ENCODE peak calls at places on chromosomes 1 and 21, in four cellular contexts. D is CD4-positive, alpha-beta T cell; R is SK-MEL-5; J is hypothalamus. O is an unnamed sample.

GRCh38 chr21:34899302-34899701 is 149.8 kb downstream of the RUNX1 start:
- DNase-seq in J (no peak), D (no peak), R (no peak), O (no peak)

GRCh38 chr1:61241411-61241838 is 159.1 kb downstream of the NFIA start:
- DNase-seq in R (no peak), D (no peak), J (no peak), O (peak)

GRCh38 chr1:54339126-54339525 is 67.1 kb downstream of the SSBP3 start:
- DNase-seq in D (no peak), R (no peak), J (no peak), O (no peak)

GRCh38 chr1:54413295-54413694 is 7.1 kb upstream of the SSBP3 start:
- DNase-seq in J (no peak), R (peak), D (peak), O (peak)

GRCh38 chr1:20069932-20070331 is at the start of gene PLA2G5:
- DNase-seq in D (no peak), R (no peak), J (no peak), O (no peak)

GRCh38 chr1:165928075-165928731 is 100.8 kb downstream of the UCK2 start:
- DNase-seq in J (no peak), R (peak), D (peak), O (peak)

GRCh38 chr1:232521660-232522059 is 108.3 kb downstream of the SIPA1L2 start:
- DNase-seq in R (no peak), J (no peak), D (no peak), O (no peak)

GRCh38 chr21:39144191-39144590 is 39.1 kb downstream of the PSMG1 start:
- DNase-seq in D (no peak), R (peak), J (no peak), O (no peak)

GRCh38 chr1:23908453-23909341 is 4.5 kb downstream of the CNR2 start:
- DNase-seq in R (no peak), D (no peak), J (no peak), O (no peak)

GRCh38 chr21:42456457-42456856 is 39.6 kb downstream of the RSPH1 start:
- DNase-seq in R (peak), J (no peak), D (peak), O (no peak)

GRCh38 chr1:201229095-201229494 is 38.5 kb downstream of the IGFN1 start:
- DNase-seq in R (no peak), D (no peak), J (no peak), O (no peak)

GRCh38 chr1:219304227-219305226 is 130.8 kb downstream of the LYPLAL1 start:
- DNase-seq in J (no peak), R (no peak), D (no peak), O (peak)

GRCh38 chr1:2233468-2233867 is 5.3 kb downstream of the SKI start:
- DNase-seq in J (no peak), D (no peak), R (no peak), O (no peak)

GRCh38 chr1:185735667-185736105 is 1.5 kb downstream of the HMCN1 start:
- DNase-seq in D (no peak), J (no peak), R (peak), O (no peak)

GRCh38 chr1:100713636-100714035 is 5.9 kb upstream of the VCAM1 start:
- DNase-seq in R (no peak), J (no peak), D (no peak), O (peak)

GRCh38 chr1:20666804-20667203 is 5.6 kb upstream of the DDOST start:
- DNase-seq in J (no peak), D (no peak), R (peak), O (no peak)

GRCh38 chr1:30727796-30728195 is 4.4 kb upstream of the MATN1 start:
- DNase-seq in D (no peak), R (no peak), J (no peak), O (no peak)

GRCh38 chr1:208235983-208236761 is 8.0 kb downstream of the PLXNA2 start:
- DNase-seq in D (no peak), J (no peak), R (no peak), O (peak)

GRCh38 chr1:33255347-33256311 is 663 bp upstream of the ZNF362 start:
- DNase-seq in R (peak), J (no peak), D (peak), O (peak)

O was measured in fibroblast of gingiva.